ENCODE peak calls at places on chromosomes 3 and 15, in six cellular contexts. One of them, this sample, is unnamed.
A peak's percentile ranks its signal among the peaks of the same experiment; 100 is the strongest.

GRCh38 chr3:46892285-46893145 is 15.0 kb downstream of the PTH1R start:
- DNase-seq in ELF-1: peak; percentile 88
- DNase-seq in kidney glomerular epithelial cell: peak; percentile 9
- DNase-seq in ACHN: peak; percentile 84
- DNase-seq in trophoblast cell: peak; percentile 52
- DNase-seq in T-helper 9 cell: no peak
- DNase-seq in this sample: peak; percentile 79

GRCh38 chr3:4848176-4848575 is 131.1 kb upstream of the BHLHE40 start:
- DNase-seq in ELF-1: no peak
- DNase-seq in kidney glomerular epithelial cell: no peak
- DNase-seq in ACHN: no peak
- DNase-seq in trophoblast cell: no peak
- DNase-seq in T-helper 9 cell: no peak
- DNase-seq in this sample: no peak

GRCh38 chr3:124882749-124883148 is 4.4 kb downstream of the ITGB5 start:
- DNase-seq in ELF-1: peak; percentile 37
- DNase-seq in kidney glomerular epithelial cell: no peak
- DNase-seq in ACHN: no peak
- DNase-seq in trophoblast cell: no peak
- DNase-seq in T-helper 9 cell: no peak
- DNase-seq in this sample: no peak

GRCh38 chr3:13834258-13835035 is 45.4 kb downstream of the WNT7A start:
- DNase-seq in ELF-1: no peak
- DNase-seq in kidney glomerular epithelial cell: no peak
- DNase-seq in ACHN: no peak
- DNase-seq in trophoblast cell: peak; percentile 82
- DNase-seq in T-helper 9 cell: no peak
- DNase-seq in this sample: no peak

GRCh38 chr15:80587816-80588456 is 107.2 kb upstream of the ABHD17C start:
- DNase-seq in ELF-1: no peak
- DNase-seq in kidney glomerular epithelial cell: no peak
- DNase-seq in ACHN: no peak
- DNase-seq in trophoblast cell: peak; percentile 51
- DNase-seq in T-helper 9 cell: no peak
- DNase-seq in this sample: no peak

GRCh38 chr3:184717608-184717995 is 5.7 kb upstream of the MAGEF1 start:
- DNase-seq in ELF-1: no peak
- DNase-seq in kidney glomerular epithelial cell: no peak
- DNase-seq in ACHN: no peak
- DNase-seq in trophoblast cell: no peak
- DNase-seq in T-helper 9 cell: no peak
- DNase-seq in this sample: peak; percentile 68

GRCh38 chr15:58873267-58873666 is 60.2 kb downstream of the SLTM start:
- DNase-seq in ELF-1: no peak
- DNase-seq in kidney glomerular epithelial cell: no peak
- DNase-seq in ACHN: no peak
- DNase-seq in trophoblast cell: no peak
- DNase-seq in T-helper 9 cell: no peak
- DNase-seq in this sample: no peak

GRCh38 chr3:65422154-65422553 is 616.6 kb downstream of the MAGI1 start:
- DNase-seq in ELF-1: no peak
- DNase-seq in kidney glomerular epithelial cell: no peak
- DNase-seq in ACHN: no peak
- DNase-seq in trophoblast cell: no peak
- DNase-seq in T-helper 9 cell: no peak
- DNase-seq in this sample: no peak

GRCh38 chr3:11924518-11924917 is 77.8 kb upstream of the TAMM41 start:
- DNase-seq in ELF-1: peak; percentile 50
- DNase-seq in kidney glomerular epithelial cell: no peak
- DNase-seq in ACHN: no peak
- DNase-seq in trophoblast cell: no peak
- DNase-seq in T-helper 9 cell: no peak
- DNase-seq in this sample: no peak

GRCh38 chr3:137012097-137012501 is 54.3 kb downstream of the IL20RB start:
- DNase-seq in ELF-1: peak; percentile 30
- DNase-seq in kidney glomerular epithelial cell: no peak
- DNase-seq in ACHN: no peak
- DNase-seq in trophoblast cell: no peak
- DNase-seq in T-helper 9 cell: no peak
- DNase-seq in this sample: peak; percentile 21

GRCh38 chr15:89114974-89115373 is 26.7 kb downstream of the ABHD2 start:
- DNase-seq in ELF-1: no peak
- DNase-seq in kidney glomerular epithelial cell: no peak
- DNase-seq in ACHN: no peak
- DNase-seq in trophoblast cell: no peak
- DNase-seq in T-helper 9 cell: no peak
- DNase-seq in this sample: no peak

GRCh38 chr15:81189583-81190283 is 6.9 kb upstream of the IL16 start:
- DNase-seq in ELF-1: no peak
- DNase-seq in kidney glomerular epithelial cell: no peak
- DNase-seq in ACHN: no peak
- DNase-seq in trophoblast cell: peak; percentile 77
- DNase-seq in T-helper 9 cell: no peak
- DNase-seq in this sample: no peak

GRCh38 chr3:117671707-117672318 is 962.2 kb downstream of the TUSC7 start:
- DNase-seq in ELF-1: peak; percentile 26
- DNase-seq in kidney glomerular epithelial cell: no peak
- DNase-seq in ACHN: no peak
- DNase-seq in trophoblast cell: no peak
- DNase-seq in T-helper 9 cell: no peak
- DNase-seq in this sample: no peak

GRCh38 chr15:80173022-80173759 is 20.4 kb downstream of the FAH start:
- DNase-seq in ELF-1: peak; percentile 78
- DNase-seq in kidney glomerular epithelial cell: peak; percentile 57
- DNase-seq in ACHN: peak; percentile 65
- DNase-seq in trophoblast cell: peak; percentile 90
- DNase-seq in T-helper 9 cell: peak; percentile 48
- DNase-seq in this sample: peak; percentile 77

GRCh38 chr15:40937762-40938529 is 8.8 kb downstream of the DLL4 start:
- DNase-seq in ELF-1: peak; percentile 22
- DNase-seq in kidney glomerular epithelial cell: peak; percentile 55
- DNase-seq in ACHN: peak; percentile 87
- DNase-seq in trophoblast cell: peak; percentile 44
- DNase-seq in T-helper 9 cell: no peak
- DNase-seq in this sample: peak; percentile 91

GRCh38 chr3:15108869-15109268 is 9.9 kb upstream of the RBSN start:
- DNase-seq in ELF-1: no peak
- DNase-seq in kidney glomerular epithelial cell: no peak
- DNase-seq in ACHN: no peak
- DNase-seq in trophoblast cell: no peak
- DNase-seq in T-helper 9 cell: no peak
- DNase-seq in this sample: no peak

GRCh38 chr15:76566276-76566675 is 229.7 kb downstream of the ISL2 start:
- DNase-seq in ELF-1: no peak
- DNase-seq in kidney glomerular epithelial cell: no peak
- DNase-seq in ACHN: no peak
- DNase-seq in trophoblast cell: no peak
- DNase-seq in T-helper 9 cell: no peak
- DNase-seq in this sample: no peak

GRCh38 chr15:91593081-91593480 is 260.4 kb upstream of the SLCO3A1 start:
- DNase-seq in ELF-1: no peak
- DNase-seq in kidney glomerular epithelial cell: no peak
- DNase-seq in ACHN: no peak
- DNase-seq in trophoblast cell: no peak
- DNase-seq in T-helper 9 cell: no peak
- DNase-seq in this sample: peak; percentile 8

GRCh38 chr15:69082556-69082955 is 68.1 kb downstream of the NOX5 start:
- DNase-seq in ELF-1: no peak
- DNase-seq in kidney glomerular epithelial cell: no peak
- DNase-seq in ACHN: no peak
- DNase-seq in trophoblast cell: no peak
- DNase-seq in T-helper 9 cell: no peak
- DNase-seq in this sample: peak; percentile 95

GRCh38 chr15:39030291-39031070 is 465.9 kb upstream of the RASGRP1 start:
- DNase-seq in ELF-1: no peak
- DNase-seq in kidney glomerular epithelial cell: no peak
- DNase-seq in ACHN: no peak
- DNase-seq in trophoblast cell: no peak
- DNase-seq in T-helper 9 cell: no peak
- DNase-seq in this sample: no peak

GRCh38 chr3:125042725-125043406 is 12.9 kb downstream of the HEG1 start:
- DNase-seq in ELF-1: peak; percentile 69
- DNase-seq in kidney glomerular epithelial cell: peak; percentile 17
- DNase-seq in ACHN: no peak
- DNase-seq in trophoblast cell: no peak
- DNase-seq in T-helper 9 cell: no peak
- DNase-seq in this sample: no peak

GRCh38 chr15:40323239-40323952 is at the start of gene INAFM2:
- DNase-seq in ELF-1: peak; percentile 99
- DNase-seq in kidney glomerular epithelial cell: peak; percentile 83
- DNase-seq in ACHN: peak; percentile 89
- DNase-seq in trophoblast cell: peak; percentile 81
- DNase-seq in T-helper 9 cell: peak; percentile 83
- DNase-seq in this sample: peak; percentile 87

GRCh38 chr3:72246685-72247084 is 461.7 kb upstream of the PROK2 start:
- DNase-seq in ELF-1: no peak
- DNase-seq in kidney glomerular epithelial cell: no peak
- DNase-seq in ACHN: no peak
- DNase-seq in trophoblast cell: no peak
- DNase-seq in T-helper 9 cell: no peak
- DNase-seq in this sample: no peak

GRCh38 chr15:29066848-29067247 is 181.1 kb downstream of the APBA2 start:
- DNase-seq in ELF-1: no peak
- DNase-seq in kidney glomerular epithelial cell: no peak
- DNase-seq in ACHN: no peak
- DNase-seq in trophoblast cell: no peak
- DNase-seq in T-helper 9 cell: no peak
- DNase-seq in this sample: no peak

GRCh38 chr15:23422099-23422945 is 24.7 kb downstream of the GOLGA6L2 start:
- DNase-seq in ELF-1: no peak
- DNase-seq in kidney glomerular epithelial cell: peak; percentile 1
- DNase-seq in ACHN: peak; percentile 24
- DNase-seq in trophoblast cell: no peak
- DNase-seq in T-helper 9 cell: no peak
- DNase-seq in this sample: no peak

GRCh38 chr15:31102049-31102321 is 460 bp upstream of the TRPM1 start:
- DNase-seq in ELF-1: no peak
- DNase-seq in kidney glomerular epithelial cell: no peak
- DNase-seq in ACHN: no peak
- DNase-seq in trophoblast cell: no peak
- DNase-seq in T-helper 9 cell: no peak
- DNase-seq in this sample: no peak

GRCh38 chr15:41870689-41871081 is 23.2 kb downstream of the SPTBN5 start:
- DNase-seq in ELF-1: no peak
- DNase-seq in kidney glomerular epithelial cell: peak; percentile 24
- DNase-seq in ACHN: peak; percentile 88
- DNase-seq in trophoblast cell: no peak
- DNase-seq in T-helper 9 cell: peak; percentile 29
- DNase-seq in this sample: no peak

GRCh38 chr15:83611312-83611711 is 42.6 kb upstream of the ADAMTSL3 start:
- DNase-seq in ELF-1: no peak
- DNase-seq in kidney glomerular epithelial cell: no peak
- DNase-seq in ACHN: no peak
- DNase-seq in trophoblast cell: no peak
- DNase-seq in T-helper 9 cell: no peak
- DNase-seq in this sample: no peak

GRCh38 chr15:71565636-71566160 is 244.7 kb upstream of the NR2E3 start:
- DNase-seq in ELF-1: no peak
- DNase-seq in kidney glomerular epithelial cell: no peak
- DNase-seq in ACHN: no peak
- DNase-seq in trophoblast cell: no peak
- DNase-seq in T-helper 9 cell: no peak
- DNase-seq in this sample: no peak

GRCh38 chr3:149120051-149120972 is 9.1 kb upstream of the HPS3 start:
- DNase-seq in ELF-1: peak; percentile 18
- DNase-seq in kidney glomerular epithelial cell: peak; percentile 32
- DNase-seq in ACHN: peak; percentile 68
- DNase-seq in trophoblast cell: peak; percentile 84
- DNase-seq in T-helper 9 cell: no peak
- DNase-seq in this sample: peak; percentile 81

GRCh38 chr3:76078101-76078500 is 292.8 kb upstream of the ZNF717 start:
- DNase-seq in ELF-1: no peak
- DNase-seq in kidney glomerular epithelial cell: no peak
- DNase-seq in ACHN: no peak
- DNase-seq in trophoblast cell: no peak
- DNase-seq in T-helper 9 cell: no peak
- DNase-seq in this sample: no peak

GRCh38 chr3:197833930-197834715 is 43.1 kb downstream of the LRCH3 start:
- DNase-seq in ELF-1: no peak
- DNase-seq in kidney glomerular epithelial cell: no peak
- DNase-seq in ACHN: no peak
- DNase-seq in trophoblast cell: no peak
- DNase-seq in T-helper 9 cell: no peak
- DNase-seq in this sample: no peak

GRCh38 chr3:50227390-50228183 is 8.4 kb upstream of the GNAI2 start:
- DNase-seq in ELF-1: peak; percentile 91
- DNase-seq in kidney glomerular epithelial cell: peak; percentile 90
- DNase-seq in ACHN: peak; percentile 92
- DNase-seq in trophoblast cell: peak; percentile 95
- DNase-seq in T-helper 9 cell: peak; percentile 87
- DNase-seq in this sample: peak; percentile 87

GRCh38 chr3:9224490-9224889 is 25.0 kb downstream of the SRGAP3 start:
- DNase-seq in ELF-1: no peak
- DNase-seq in kidney glomerular epithelial cell: no peak
- DNase-seq in ACHN: no peak
- DNase-seq in trophoblast cell: no peak
- DNase-seq in T-helper 9 cell: no peak
- DNase-seq in this sample: no peak

GRCh38 chr15:95295905-95296618 is 1034.4 kb upstream of the NR2F2 start:
- DNase-seq in ELF-1: peak; percentile 5
- DNase-seq in kidney glomerular epithelial cell: no peak
- DNase-seq in ACHN: no peak
- DNase-seq in trophoblast cell: no peak
- DNase-seq in T-helper 9 cell: no peak
- DNase-seq in this sample: no peak

GRCh38 chr3:86180696-86181095 is 810.3 kb downstream of the VGLL3 start:
- DNase-seq in ELF-1: no peak
- DNase-seq in kidney glomerular epithelial cell: no peak
- DNase-seq in ACHN: peak; percentile 35
- DNase-seq in trophoblast cell: peak; percentile 1
- DNase-seq in T-helper 9 cell: no peak
- DNase-seq in this sample: peak; percentile 56

GRCh38 chr3:194322701-194323174 is 28.4 kb downstream of the CPN2 start:
- DNase-seq in ELF-1: no peak
- DNase-seq in kidney glomerular epithelial cell: peak; percentile 79
- DNase-seq in ACHN: peak; percentile 74
- DNase-seq in trophoblast cell: peak; percentile 50
- DNase-seq in T-helper 9 cell: no peak
- DNase-seq in this sample: no peak

GRCh38 chr3:4359805-4360502 is 56.8 kb downstream of the SETMAR start:
- DNase-seq in ELF-1: no peak
- DNase-seq in kidney glomerular epithelial cell: no peak
- DNase-seq in ACHN: no peak
- DNase-seq in trophoblast cell: no peak
- DNase-seq in T-helper 9 cell: no peak
- DNase-seq in this sample: no peak

GRCh38 chr3:31789429-31789828 is 191.6 kb downstream of the OSBPL10 start:
- DNase-seq in ELF-1: no peak
- DNase-seq in kidney glomerular epithelial cell: no peak
- DNase-seq in ACHN: no peak
- DNase-seq in trophoblast cell: no peak
- DNase-seq in T-helper 9 cell: no peak
- DNase-seq in this sample: no peak

GRCh38 chr15:69760890-69761568 is 308.4 kb downstream of the RPLP1 start:
- DNase-seq in ELF-1: peak; percentile 62
- DNase-seq in kidney glomerular epithelial cell: peak; percentile 98
- DNase-seq in ACHN: peak; percentile 75
- DNase-seq in trophoblast cell: peak; percentile 82
- DNase-seq in T-helper 9 cell: peak; percentile 56
- DNase-seq in this sample: peak; percentile 80